ENCODE peak calls at places on chromosomes 4 and X, in six cellular contexts. One of them, this sample, is unnamed.

GRCh38 chr4:118086334-118086733 is 52.0 kb downstream of the NDST3 start:
- DNase-seq in aorta: no peak
- DNase-seq in K562: no peak
- DNase-seq in lower leg skin: no peak
- DNase-seq in hypothalamus: no peak
- DNase-seq in PC-3: peak; percentile 41
- DNase-seq in this sample: peak; percentile 4

GRCh38 chr4:150385606-150386005 is 196.3 kb upstream of the MAB21L2 start:
- DNase-seq in aorta: no peak
- DNase-seq in K562: no peak
- DNase-seq in lower leg skin: no peak
- DNase-seq in hypothalamus: no peak
- DNase-seq in PC-3: peak; percentile 49
- DNase-seq in this sample: no peak

GRCh38 chr4:25928320-25928955 is 14.4 kb downstream of the SMIM20 start:
- DNase-seq in aorta: no peak
- DNase-seq in K562: no peak
- DNase-seq in lower leg skin: no peak
- DNase-seq in hypothalamus: no peak
- DNase-seq in PC-3: no peak
- DNase-seq in this sample: no peak

GRCh38 chr4:19455850-19456602 is 795.7 kb upstream of the SLIT2 start:
- DNase-seq in aorta: no peak
- DNase-seq in K562: no peak
- DNase-seq in lower leg skin: no peak
- DNase-seq in hypothalamus: no peak
- DNase-seq in PC-3: peak; percentile 55
- DNase-seq in this sample: no peak

GRCh38 chrX:29172880-29173279 is 585.6 kb downstream of the IL1RAPL1 start:
- DNase-seq in aorta: no peak
- DNase-seq in K562: no peak
- DNase-seq in lower leg skin: no peak
- DNase-seq in hypothalamus: no peak
- DNase-seq in PC-3: no peak
- DNase-seq in this sample: no peak

GRCh38 chr4:120156115-120156718 is 89.6 kb upstream of the MAD2L1 start:
- DNase-seq in aorta: no peak
- DNase-seq in K562: peak; percentile 9
- DNase-seq in lower leg skin: no peak
- DNase-seq in hypothalamus: no peak
- DNase-seq in PC-3: peak; percentile 75
- DNase-seq in this sample: no peak

GRCh38 chr4:53478671-53479456 is 101.4 kb downstream of the FIP1L1 start:
- DNase-seq in aorta: no peak
- DNase-seq in K562: no peak
- DNase-seq in lower leg skin: no peak
- DNase-seq in hypothalamus: no peak
- DNase-seq in PC-3: peak; percentile 93
- DNase-seq in this sample: no peak

GRCh38 chrX:9342581-9343051 is 122.2 kb upstream of the TBL1X start:
- DNase-seq in aorta: peak; percentile 94
- DNase-seq in K562: peak; percentile 90
- DNase-seq in lower leg skin: peak; percentile 93
- DNase-seq in hypothalamus: peak; percentile 8
- DNase-seq in PC-3: peak; percentile 87
- DNase-seq in this sample: peak; percentile 40

GRCh38 chr4:174217273-174218126 is 66.0 kb downstream of the FBXO8 start:
- DNase-seq in aorta: peak; percentile 73
- DNase-seq in K562: no peak
- DNase-seq in lower leg skin: no peak
- DNase-seq in hypothalamus: no peak
- DNase-seq in PC-3: no peak
- DNase-seq in this sample: no peak

GRCh38 chr4:16636911-16637630 is 261.4 kb downstream of the LDB2 start:
- DNase-seq in aorta: no peak
- DNase-seq in K562: no peak
- DNase-seq in lower leg skin: no peak
- DNase-seq in hypothalamus: no peak
- DNase-seq in PC-3: no peak
- DNase-seq in this sample: no peak

GRCh38 chrX:15848576-15848975 is 6.0 kb downstream of the AP1S2 start:
- DNase-seq in aorta: no peak
- DNase-seq in K562: no peak
- DNase-seq in lower leg skin: no peak
- DNase-seq in hypothalamus: no peak
- DNase-seq in PC-3: no peak
- DNase-seq in this sample: no peak

GRCh38 chrX:68699960-68700746 is 52.7 kb downstream of the STARD8 start:
- DNase-seq in aorta: no peak
- DNase-seq in K562: peak; percentile 69
- DNase-seq in lower leg skin: no peak
- DNase-seq in hypothalamus: no peak
- DNase-seq in PC-3: no peak
- DNase-seq in this sample: no peak

GRCh38 chrX:15310117-15310516 is 5.3 kb downstream of the ASB11 start:
- DNase-seq in aorta: no peak
- DNase-seq in K562: no peak
- DNase-seq in lower leg skin: no peak
- DNase-seq in hypothalamus: no peak
- DNase-seq in PC-3: peak; percentile 74
- DNase-seq in this sample: no peak

GRCh38 chrX:125150231-125150630 is 169.4 kb upstream of the TEX13C start:
- DNase-seq in aorta: no peak
- DNase-seq in K562: peak; percentile 7
- DNase-seq in lower leg skin: no peak
- DNase-seq in hypothalamus: no peak
- DNase-seq in PC-3: peak; percentile 15
- DNase-seq in this sample: no peak

GRCh38 chr4:72842323-72842722 is 227.2 kb downstream of the COX18 start:
- DNase-seq in aorta: no peak
- DNase-seq in K562: no peak
- DNase-seq in lower leg skin: no peak
- DNase-seq in hypothalamus: no peak
- DNase-seq in PC-3: peak; percentile 47
- DNase-seq in this sample: no peak

GRCh38 chr4:1250527-1250812 is 1.5 kb upstream of the CTBP1 start:
- DNase-seq in aorta: peak; percentile 73
- DNase-seq in K562: peak; percentile 9
- DNase-seq in lower leg skin: peak; percentile 83
- DNase-seq in hypothalamus: no peak
- DNase-seq in PC-3: no peak
- DNase-seq in this sample: no peak

GRCh38 chr4:86058621-86059020 is 301.2 kb downstream of the MAPK10 start:
- DNase-seq in aorta: no peak
- DNase-seq in K562: no peak
- DNase-seq in lower leg skin: no peak
- DNase-seq in hypothalamus: no peak
- DNase-seq in PC-3: no peak
- DNase-seq in this sample: no peak

GRCh38 chr4:86376850-86377249 is 17.0 kb upstream of the MAPK10 start:
- DNase-seq in aorta: no peak
- DNase-seq in K562: no peak
- DNase-seq in lower leg skin: no peak
- DNase-seq in hypothalamus: no peak
- DNase-seq in PC-3: no peak
- DNase-seq in this sample: no peak

GRCh38 chr4:41882622-41883347 is 52.4 kb upstream of the TMEM33 start:
- DNase-seq in aorta: peak; percentile 84
- DNase-seq in K562: peak; percentile 84
- DNase-seq in lower leg skin: no peak
- DNase-seq in hypothalamus: no peak
- DNase-seq in PC-3: peak; percentile 39
- DNase-seq in this sample: no peak

GRCh38 chr4:19850909-19851308 is 400.8 kb upstream of the SLIT2 start:
- DNase-seq in aorta: no peak
- DNase-seq in K562: no peak
- DNase-seq in lower leg skin: no peak
- DNase-seq in hypothalamus: no peak
- DNase-seq in PC-3: peak; percentile 92
- DNase-seq in this sample: no peak

GRCh38 chr4:15100994-15101695 is 98.9 kb downstream of the CPEB2 start:
- DNase-seq in aorta: no peak
- DNase-seq in K562: no peak
- DNase-seq in lower leg skin: no peak
- DNase-seq in hypothalamus: no peak
- DNase-seq in PC-3: peak; percentile 10
- DNase-seq in this sample: peak; percentile 4

GRCh38 chrX:64206556-64207162 is 1.2 kb upstream of the AMER1 start:
- DNase-seq in aorta: peak; percentile 69
- DNase-seq in K562: no peak
- DNase-seq in lower leg skin: no peak
- DNase-seq in hypothalamus: no peak
- DNase-seq in PC-3: no peak
- DNase-seq in this sample: no peak

GRCh38 chr4:128571747-128572146 is 237.8 kb upstream of the JADE1 start:
- DNase-seq in aorta: no peak
- DNase-seq in K562: no peak
- DNase-seq in lower leg skin: no peak
- DNase-seq in hypothalamus: no peak
- DNase-seq in PC-3: peak; percentile 78
- DNase-seq in this sample: no peak

GRCh38 chr4:93183589-93183988 is 645.0 kb upstream of the ATOH1 start:
- DNase-seq in aorta: no peak
- DNase-seq in K562: no peak
- DNase-seq in lower leg skin: no peak
- DNase-seq in hypothalamus: no peak
- DNase-seq in PC-3: peak; percentile 18
- DNase-seq in this sample: no peak

GRCh38 chr4:39042365-39042764 is 10.2 kb upstream of the TMEM156 start:
- DNase-seq in aorta: no peak
- DNase-seq in K562: no peak
- DNase-seq in lower leg skin: no peak
- DNase-seq in hypothalamus: no peak
- DNase-seq in PC-3: no peak
- DNase-seq in this sample: peak; percentile 35

GRCh38 chr4:94536649-94537464 is 85.1 kb downstream of the PDLIM5 start:
- DNase-seq in aorta: no peak
- DNase-seq in K562: no peak
- DNase-seq in lower leg skin: no peak
- DNase-seq in hypothalamus: no peak
- DNase-seq in PC-3: no peak
- DNase-seq in this sample: no peak

GRCh38 chr4:142354794-142355416 is 491.2 kb downstream of the INPP4B start:
- DNase-seq in aorta: no peak
- DNase-seq in K562: no peak
- DNase-seq in lower leg skin: no peak
- DNase-seq in hypothalamus: no peak
- DNase-seq in PC-3: peak; percentile 37
- DNase-seq in this sample: no peak

GRCh38 chr4:39541987-39542632 is 14.9 kb upstream of the UGDH start:
- DNase-seq in aorta: no peak
- DNase-seq in K562: no peak
- DNase-seq in lower leg skin: no peak
- DNase-seq in hypothalamus: no peak
- DNase-seq in PC-3: peak; percentile 72
- DNase-seq in this sample: no peak

GRCh38 chr4:180426938-180427337 is 1816.3 kb upstream of the TENM3 start:
- DNase-seq in aorta: no peak
- DNase-seq in K562: no peak
- DNase-seq in lower leg skin: no peak
- DNase-seq in hypothalamus: no peak
- DNase-seq in PC-3: no peak
- DNase-seq in this sample: no peak

GRCh38 chrX:136747003-136747986 is 33.4 kb downstream of the ARHGEF6 start:
- DNase-seq in aorta: no peak
- DNase-seq in K562: no peak
- DNase-seq in lower leg skin: no peak
- DNase-seq in hypothalamus: no peak
- DNase-seq in PC-3: no peak
- DNase-seq in this sample: no peak

GRCh38 chrX:39398973-39399268 is 597.7 kb downstream of the MID1IP1 start:
- DNase-seq in aorta: no peak
- DNase-seq in K562: no peak
- DNase-seq in lower leg skin: no peak
- DNase-seq in hypothalamus: no peak
- DNase-seq in PC-3: no peak
- DNase-seq in this sample: no peak

GRCh38 chr4:106034751-106035150 is 139.5 kb downstream of the NPNT start:
- DNase-seq in aorta: no peak
- DNase-seq in K562: no peak
- DNase-seq in lower leg skin: no peak
- DNase-seq in hypothalamus: no peak
- DNase-seq in PC-3: no peak
- DNase-seq in this sample: no peak

GRCh38 chrX:10051866-10052265 is 84.7 kb downstream of the CLDN34 start:
- DNase-seq in aorta: no peak
- DNase-seq in K562: no peak
- DNase-seq in lower leg skin: peak; percentile 26
- DNase-seq in hypothalamus: no peak
- DNase-seq in PC-3: no peak
- DNase-seq in this sample: no peak

GRCh38 chr4:140176735-140177134 is 22.8 kb upstream of the MAML3 start:
- DNase-seq in aorta: no peak
- DNase-seq in K562: no peak
- DNase-seq in lower leg skin: no peak
- DNase-seq in hypothalamus: no peak
- DNase-seq in PC-3: peak; percentile 73
- DNase-seq in this sample: no peak

GRCh38 chr4:3010998-3011397 is 47.6 kb downstream of the GRK4 start:
- DNase-seq in aorta: no peak
- DNase-seq in K562: no peak
- DNase-seq in lower leg skin: peak; percentile 89
- DNase-seq in hypothalamus: no peak
- DNase-seq in PC-3: peak; percentile 53
- DNase-seq in this sample: no peak

GRCh38 chr4:648579-649292 is 23.4 kb downstream of the PDE6B start:
- DNase-seq in aorta: no peak
- DNase-seq in K562: no peak
- DNase-seq in lower leg skin: no peak
- DNase-seq in hypothalamus: no peak
- DNase-seq in PC-3: no peak
- DNase-seq in this sample: no peak

GRCh38 chrX:71144651-71145050 is at the start of gene NLGN3:
- DNase-seq in aorta: no peak
- DNase-seq in K562: no peak
- DNase-seq in lower leg skin: no peak
- DNase-seq in hypothalamus: no peak
- DNase-seq in PC-3: no peak
- DNase-seq in this sample: peak; percentile 23

GRCh38 chrX:10325606-10326005 is 168.8 kb downstream of the CLCN4 start:
- DNase-seq in aorta: no peak
- DNase-seq in K562: no peak
- DNase-seq in lower leg skin: no peak
- DNase-seq in hypothalamus: no peak
- DNase-seq in PC-3: no peak
- DNase-seq in this sample: no peak

This sample was measured in nucleus accumbens.